ENCODE peak calls at places on chromosomes 3 and 15, in seven cellular contexts. Q is IMR-90, N is H9, B is mesenchymal stem cell, U is mesendoderm, O is H1, Z is trophoblast cell. T is an unnamed sample.

GRCh38 chr3:127404614-127405598 is 117.1 kb upstream of the PRR20G start:
- DNase-seq in Q (no peak), N (peak), B (no peak), U (no peak), O (no peak), Z (peak), T (no peak)

GRCh38 chr3:156711113-156711512 is 36.7 kb downstream of the TIPARP start:
- DNase-seq in Q (no peak), N (no peak), B (no peak), U (no peak), O (no peak), Z (no peak), T (no peak)

GRCh38 chr15:100125627-100126231 is 216.0 kb downstream of the ADAMTS17 start:
- DNase-seq in Q (no peak), N (no peak), B (no peak), U (no peak), O (no peak), Z (no peak), T (no peak)

GRCh38 chr3:168847293-168847883 is 751.7 kb upstream of the GOLIM4 start:
- DNase-seq in Q (peak), N (no peak), B (peak), U (peak), O (no peak), Z (no peak), T (peak)

GRCh38 chr15:42120285-42120684 is 25.9 kb upstream of the PLA2G4D start:
- DNase-seq in Q (no peak), N (no peak), B (no peak), U (no peak), O (no peak), Z (no peak), T (no peak)

GRCh38 chr3:36803096-36803811 is 38.9 kb upstream of the DCLK3 start:
- DNase-seq in Q (no peak), N (no peak), B (no peak), U (no peak), O (no peak), Z (no peak), T (no peak)

GRCh38 chr15:64507293-64507802 is 47.0 kb downstream of the ZNF609 start:
- DNase-seq in Q (peak), N (no peak), B (peak), U (no peak), O (no peak), Z (peak), T (no peak)

GRCh38 chr3:177211503-177212277 is 14.4 kb upstream of the TBL1XR1 start:
- DNase-seq in Q (no peak), N (no peak), B (no peak), U (no peak), O (no peak), Z (no peak), T (no peak)

GRCh38 chr15:62607643-62608042 is 434.9 kb upstream of the TPM1 start:
- DNase-seq in Q (peak), N (no peak), B (peak), U (no peak), O (no peak), Z (no peak), T (no peak)

GRCh38 chr3:74891312-74891711 is 276.9 kb upstream of the CNTN3 start:
- DNase-seq in Q (no peak), N (no peak), B (no peak), U (no peak), O (no peak), Z (no peak), T (no peak)

GRCh38 chr15:41011055-41011815 is 58.0 kb downstream of the CHAC1 start:
- DNase-seq in Q (peak), N (no peak), B (peak), U (no peak), O (no peak), Z (no peak), T (no peak)

GRCh38 chr15:40006646-40007045 is 32.3 kb downstream of the SRP14 start:
- DNase-seq in Q (peak), N (no peak), B (peak), U (no peak), O (no peak), Z (no peak), T (no peak)

GRCh38 chr3:58025824-58026579 is 17.8 kb downstream of the FLNB start:
- DNase-seq in Q (peak), N (no peak), B (peak), U (no peak), O (no peak), Z (no peak), T (no peak)

GRCh38 chr3:188157971-188158370 is 4.0 kb downstream of the LPP start:
- DNase-seq in Q (no peak), N (no peak), B (no peak), U (no peak), O (no peak), Z (peak), T (no peak)

GRCh38 chr3:16132190-16132589 is 42.3 kb upstream of the GALNT15 start:
- DNase-seq in Q (no peak), N (peak), B (no peak), U (peak), O (no peak), Z (no peak), T (no peak)

GRCh38 chr3:1752205-1752604 is 346.5 kb upstream of the CNTN4 start:
- DNase-seq in Q (no peak), N (no peak), B (peak), U (no peak), O (no peak), Z (no peak), T (no peak)

GRCh38 chr15:52183562-52184173 is 7.5 kb downstream of the GNB5 start:
- DNase-seq in Q (peak), N (no peak), B (peak), U (peak), O (peak), Z (peak), T (peak)

GRCh38 chr3:177772908-177773557 is 575.8 kb upstream of the TBL1XR1 start:
- DNase-seq in Q (no peak), N (no peak), B (no peak), U (no peak), O (no peak), Z (no peak), T (no peak)

GRCh38 chr3:123046262-123046873 is 18.8 kb upstream of the SEMA5B start:
- DNase-seq in Q (no peak), N (no peak), B (no peak), U (no peak), O (no peak), Z (no peak), T (no peak)

GRCh38 chr3:104519968-104520655 is 846.6 kb upstream of the ALCAM start:
- DNase-seq in Q (no peak), N (no peak), B (no peak), U (peak), O (no peak), Z (no peak), T (no peak)

GRCh38 chr3:159732172-159733111 is 256.2 kb upstream of the IL12A start:
- DNase-seq in Q (peak), N (peak), B (peak), U (peak), O (peak), Z (no peak), T (peak)

GRCh38 chr3:80785475-80785874 is 976.0 kb downstream of the GBE1 start:
- DNase-seq in Q (no peak), N (no peak), B (no peak), U (peak), O (no peak), Z (no peak), T (no peak)

GRCh38 chr3:177646749-177647148 is 449.5 kb upstream of the TBL1XR1 start:
- DNase-seq in Q (no peak), N (no peak), B (no peak), U (no peak), O (no peak), Z (no peak), T (no peak)

GRCh38 chr3:193782280-193782654 is 189.3 kb downstream of the OPA1 start:
- DNase-seq in Q (no peak), N (peak), B (peak), U (peak), O (no peak), Z (peak), T (no peak)

GRCh38 chr15:70855764-70856163 is 1.8 kb upstream of the LARP6 start:
- DNase-seq in Q (peak), N (no peak), B (no peak), U (no peak), O (no peak), Z (no peak), T (no peak)

GRCh38 chr3:115937054-115937453 is 313.7 kb downstream of the GAP43 start:
- DNase-seq in Q (no peak), N (no peak), B (no peak), U (no peak), O (no peak), Z (no peak), T (no peak)

GRCh38 chr3:176595307-176595706 is 602.0 kb downstream of the TBL1XR1 start:
- DNase-seq in Q (peak), N (no peak), B (peak), U (peak), O (no peak), Z (no peak), T (no peak)

GRCh38 chr3:129620828-129621605 is 14.5 kb upstream of the PLXND1 start:
- DNase-seq in Q (no peak), N (no peak), B (no peak), U (no peak), O (no peak), Z (no peak), T (no peak)

GRCh38 chr3:127674793-127675189 is 2.0 kb downstream of the ABTB1 start:
- DNase-seq in Q (no peak), N (no peak), B (no peak), U (no peak), O (peak), Z (no peak), T (no peak)

GRCh38 chr3:196914866-196915265 is 27.5 kb downstream of the NCBP2 start:
- DNase-seq in Q (no peak), N (peak), B (no peak), U (peak), O (no peak), Z (no peak), T (no peak)

GRCh38 chr3:138195491-138195890 is 8.4 kb downstream of the ARMC8 start:
- DNase-seq in Q (no peak), N (no peak), B (no peak), U (no peak), O (no peak), Z (no peak), T (no peak)

GRCh38 chr3:141466633-141467169 is 20.1 kb upstream of the RASA2 start:
- DNase-seq in Q (no peak), N (no peak), B (no peak), U (no peak), O (no peak), Z (no peak), T (no peak)
- H3K4ac ChIP-seq in Q (no peak), N (no peak), B (no peak), U (no peak), O (no peak), Z (no peak), T (no peak)

GRCh38 chr15:86634992-86635608 is 555.4 kb downstream of the AGBL1 start:
- DNase-seq in Q (no peak), N (no peak), B (no peak), U (no peak), O (no peak), Z (no peak), T (no peak)
- H2BK5ac ChIP-seq in Q (no peak), N (no peak), B (no peak), U (no peak), O (no peak), Z (no peak), T (no peak)

GRCh38 chr3:113132571-113132996 is 78.8 kb upstream of the BOC start:
- DNase-seq in Q (peak), N (no peak), B (peak), U (no peak), O (no peak), Z (no peak), T (no peak)
- H3K27ac ChIP-seq in Q (no peak), N (no peak), B (no peak), U (no peak), O (no peak), Z (no peak), T (no peak)

GRCh38 chr3:132597660-132598059 is 590 bp downstream of the ACKR4 start:
- DNase-seq in Q (no peak), N (no peak), B (no peak), U (no peak), O (no peak), Z (no peak), T (no peak)
- H3K4ac ChIP-seq in Q (no peak), N (no peak), B (no peak), U (no peak), O (no peak), Z (no peak), T (no peak)

GRCh38 chr15:74502301-74502700 is 38.7 kb upstream of the ARID3B start:
- DNase-seq in Q (no peak), N (peak), B (no peak), U (no peak), O (no peak), Z (no peak), T (no peak)

GRCh38 chr15:74500401-74500800 is 39.4 kb upstream of the UBL7 start:
- DNase-seq in Q (no peak), N (peak), B (no peak), U (peak), O (no peak), Z (no peak), T (no peak)

GRCh38 chr15:74505837-74506514 is 35.0 kb upstream of the ARID3B start:
- DNase-seq in Q (peak), N (no peak), B (peak), U (no peak), O (no peak), Z (no peak), T (no peak)

GRCh38 chr15:74506515-74506840 is 34.5 kb upstream of the ARID3B start:
- DNase-seq in Q (no peak), N (no peak), B (no peak), U (no peak), O (no peak), Z (no peak), T (no peak)

DNA sequence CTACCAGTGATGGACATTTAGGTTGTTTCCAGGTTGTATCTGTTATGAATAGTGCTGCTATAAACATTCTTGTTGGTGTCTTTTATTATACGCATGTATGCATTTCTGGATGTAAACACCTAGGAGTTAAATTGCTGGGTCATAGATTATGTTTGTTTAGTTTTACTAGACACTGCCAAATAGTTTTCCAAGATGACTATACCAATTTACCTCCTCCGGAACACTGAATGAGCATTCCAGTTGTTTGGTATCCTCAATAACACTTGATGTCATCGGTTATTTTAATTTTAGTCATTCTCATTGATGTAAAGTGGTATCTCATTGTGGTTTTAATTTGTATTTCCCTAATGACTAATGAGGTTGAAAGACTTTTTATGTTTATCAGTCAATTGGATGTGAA is 36.6 kb upstream of the ARID3B start:
- DNase-seq in Q (peak), N (no peak), B (peak), U (no peak), O (no peak), Z (no peak), T (no peak)
- H2BK5ac ChIP-seq in Q (peak), N (no peak), B (no peak), U (no peak), O (no peak), Z (no peak), T (no peak)

GRCh38 chr3:5332270-5332956 is 144.9 kb downstream of the EDEM1 start:
- DNase-seq in Q (no peak), N (no peak), B (no peak), U (no peak), O (no peak), Z (no peak), T (no peak)

GRCh38 chr3:5331567-5332269 is 144.2 kb downstream of the EDEM1 start:
- DNase-seq in Q (no peak), N (no peak), B (no peak), U (no peak), O (no peak), Z (no peak), T (no peak)

GRCh38 chr3:5324780-5325179 is 137.3 kb downstream of the EDEM1 start:
- DNase-seq in Q (no peak), N (no peak), B (no peak), U (no peak), O (no peak), Z (no peak), T (no peak)

GRCh38 chr3:5330152-5330810 is 142.8 kb downstream of the EDEM1 start:
- DNase-seq in Q (peak), N (no peak), B (peak), U (no peak), O (no peak), Z (no peak), T (no peak)
- H3K27ac ChIP-seq in Q (no peak), N (no peak), B (peak), U (no peak), O (no peak), Z (no peak), T (no peak)

DNA sequence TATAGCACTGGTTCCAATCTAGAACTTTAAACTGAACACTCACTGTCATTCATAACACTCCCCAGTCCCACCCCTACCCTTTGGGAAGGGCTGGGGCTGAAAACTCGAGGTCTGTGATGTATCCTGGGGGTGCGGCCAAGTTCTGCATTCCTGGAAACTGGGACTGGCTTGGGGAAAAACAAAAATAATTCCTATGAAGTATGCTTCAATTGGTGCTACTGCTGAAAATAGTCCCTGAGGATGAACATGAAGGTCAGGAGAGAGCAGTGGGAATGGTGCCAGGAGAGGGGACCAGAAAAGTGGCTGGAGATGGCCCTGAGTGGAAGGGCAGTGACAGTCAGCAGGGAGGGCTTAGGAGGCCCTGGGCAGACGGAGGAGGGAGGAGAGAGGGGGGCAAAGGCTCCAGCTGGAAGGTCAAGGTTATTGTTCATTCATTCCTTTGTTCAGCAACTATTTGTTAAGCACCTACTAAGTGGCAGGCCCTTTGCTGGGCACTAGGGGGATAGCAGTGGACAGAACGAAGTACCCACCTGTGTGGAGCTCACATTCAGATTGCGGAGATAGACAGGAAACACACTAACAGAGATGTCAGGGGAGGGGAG is 4.7 kb upstream of the ISLR start:
- DNase-seq in Q (no peak), N (peak), B (no peak), U (no peak), O (no peak), Z (no peak), T (no peak)
- H3K4ac ChIP-seq in Q (no peak), N (no peak), B (no peak), U (no peak), O (no peak), Z (no peak), T (no peak)

GRCh38 chr3:84759361-84759760 is 199.4 kb upstream of the CADM2 start:
- DNase-seq in Q (no peak), N (peak), B (no peak), U (no peak), O (no peak), Z (no peak), T (no peak)

GRCh38 chr3:84755860-84756259 is 202.9 kb upstream of the CADM2 start:
- DNase-seq in Q (no peak), N (peak), B (no peak), U (no peak), O (no peak), Z (no peak), T (no peak)
- H2BK5ac ChIP-seq in Q (no peak), N (no peak), B (no peak), U (no peak), O (no peak), Z (no peak), T (no peak)

GRCh38 chr3:13966302-13966701 is 86.4 kb upstream of the WNT7A start:
- DNase-seq in Q (no peak), N (no peak), B (no peak), U (no peak), O (no peak), Z (no peak), T (no peak)

GRCh38 chr3:13963137-13963886 is 83.4 kb upstream of the WNT7A start:
- DNase-seq in Q (no peak), N (no peak), B (no peak), U (no peak), O (no peak), Z (peak), T (no peak)
- H3K27ac ChIP-seq in Q (no peak), N (no peak), B (no peak), U (no peak), O (no peak), Z (no peak), T (no peak)

GRCh38 chr3:189493271-189493670 is 137.9 kb upstream of the TP63 start:
- DNase-seq in Q (no peak), N (no peak), B (no peak), U (no peak), O (no peak), Z (no peak), T (no peak)
- H3K4ac ChIP-seq in Q (no peak), N (no peak), B (no peak), U (no peak), O (no peak), Z (no peak), T (no peak)